ENCODE peak calls at places on chromosomes 13 and 19, in five cellular contexts. G is non-pigmented ciliary epithelial cell; D is skeletal muscle cell; B is progenitor cell of endocrine pancreas; H is stimulated activated CD4-positive, alpha-beta T cell treated with anti-CD3 and anti-CD28 coated beads, Interleukin-2, amount 100 ng/mL, for 48 hours. K is an unnamed sample.

GRCh38 chr19:571127-571974 is 1.0 kb upstream of the BSG start:
- DNase-seq in G (no peak), D (no peak), B (no peak), H (no peak), K (no peak)

GRCh38 chr13:100356889-100357288 is 231.7 kb downstream of the GGACT start:
- DNase-seq in G (no peak), D (no peak), B (no peak), H (no peak), K (no peak)

GRCh38 chr19:55487884-55488687 is at the start of gene SSC5D:
- DNase-seq in G (no peak), D (no peak), B (no peak), H (no peak), K (no peak)

GRCh38 chr13:26529441-26529840 is 28.0 kb upstream of the WASF3 start:
- DNase-seq in G (peak; percentile 19), D (peak; percentile 34), B (peak; percentile 64), H (peak; percentile 10), K (peak; percentile 3)

GRCh38 chr19:19342086-19343015 is 21.7 kb downstream of the MAU2 start:
- DNase-seq in G (no peak), D (no peak), B (peak; percentile 82), H (no peak), K (no peak)

GRCh38 chr19:42288411-42288810 is 13.5 kb upstream of the PRR19 start:
- DNase-seq in G (no peak), D (no peak), B (no peak), H (no peak), K (no peak)

GRCh38 chr19:17794412-17794730 is 567 bp upstream of the B3GNT3 start:
- DNase-seq in G (no peak), D (no peak), B (no peak), H (no peak), K (no peak)

GRCh38 chr19:7769171-7769570 is 6.1 kb downstream of the CLEC4M start:
- DNase-seq in G (no peak), D (no peak), B (no peak), H (no peak), K (no peak)

GRCh38 chr13:97460853-97461252 is 26.9 kb downstream of the RAP2A start:
- DNase-seq in G (no peak), D (no peak), B (no peak), H (no peak), K (no peak)

GRCh38 chr13:73722120-73722519 is 412.1 kb downstream of the KLF12 start:
- DNase-seq in G (peak; percentile 70), D (peak; percentile 19), B (no peak), H (no peak), K (peak; percentile 12)

GRCh38 chr13:113116871-113117271 is 5.7 kb upstream of the F10 start:
- DNase-seq in G (no peak), D (no peak), B (no peak), H (no peak), K (no peak)

GRCh38 chr13:102227696-102228095 is 174.2 kb downstream of the FGF14 start:
- DNase-seq in G (no peak), D (no peak), B (no peak), H (no peak), K (no peak)

GRCh38 chr13:91158015-91158390 is 189.5 kb upstream of the MIR17HG start:
- DNase-seq in G (no peak), D (no peak), B (no peak), H (no peak), K (no peak)